ENCODE peak calls at places on chromosomes 6 and 20, in five cellular contexts. M is GM18507; V is stimulated activated CD4-positive, alpha-beta T cell treated with anti-CD3 and anti-CD28 coated beads, Interleukin-2, amount 100 ng/mL, for 48 hours; B is ACHN; D is activated CD4-positive, alpha-beta T cell treated with anti-CD3 and anti-CD28 coated beads for 24 hours. G is an unnamed sample.
A peak's percentile ranks its signal among the peaks of the same experiment; 100 is the strongest.

GRCh38 chr6:31948753-31949413 is 3.0 kb downstream of the CFB start:
- DNase-seq in M (no peak), V (no peak), B (no peak), D (no peak), G (no peak)

GRCh38 chr6:44801188-44801587 is 413.7 kb downstream of the CDC5L start:
- DNase-seq in M (no peak), V (no peak), B (no peak), D (no peak), G (no peak)

GRCh38 chr20:31975874-31976273 is 7.9 kb downstream of the XKR7 start:
- DNase-seq in M (no peak), V (no peak), B (no peak), D (no peak), G (no peak)

GRCh38 chr6:69865126-69865525 is 1.2 kb upstream of the COL19A1 start:
- DNase-seq in M (no peak), V (no peak), B (no peak), D (no peak), G (no peak)

GRCh38 chr6:166494757-166495486 is 91.6 kb downstream of the RAMACL start:
- DNase-seq in M (no peak), V (peak; percentile 60), B (no peak), D (peak; percentile 33), G (no peak)

GRCh38 chr6:32982084-32982701 is 13.8 kb downstream of the BRD2 start:
- DNase-seq in M (no peak), V (no peak), B (no peak), D (no peak), G (no peak)

GRCh38 chr6:2989332-2990178 is 10.1 kb upstream of the NQO2 start:
- DNase-seq in M (no peak), V (peak; percentile 69), B (peak; percentile 95), D (peak; percentile 72), G (no peak)

GRCh38 chr6:13319891-13320564 is 8.3 kb downstream of the TBC1D7 start:
- DNase-seq in M (no peak), V (no peak), B (no peak), D (no peak), G (no peak)

GRCh38 chr6:124994648-124995047 is 32.4 kb downstream of the RNF217 start:
- DNase-seq in M (no peak), V (no peak), B (no peak), D (no peak), G (no peak)

GRCh38 chr6:131532476-131533108 is 40.4 kb upstream of the ARG1 start:
- DNase-seq in M (no peak), V (peak; percentile 34), B (no peak), D (peak; percentile 29), G (no peak)

GRCh38 chr20:37283530-37284195 is 5.8 kb upstream of the MANBAL start:
- DNase-seq in M (no peak), V (no peak), B (no peak), D (no peak), G (no peak)

GRCh38 chr6:133553652-133554051 is 312.5 kb downstream of the EYA4 start:
- DNase-seq in M (no peak), V (peak; percentile 13), B (peak; percentile 51), D (no peak), G (no peak)

GRCh38 chr6:97440590-97441176 is 157.7 kb upstream of the MMS22L start:
- DNase-seq in M (no peak), V (no peak), B (peak; percentile 14), D (no peak), G (no peak)

GRCh38 chr6:37700266-37700973 is 2.7 kb upstream of the MDGA1 start:
- DNase-seq in M (no peak), V (no peak), B (no peak), D (no peak), G (no peak)

GRCh38 chr20:9235518-9235917 is 166.6 kb downstream of the PLCB4 start:
- DNase-seq in M (no peak), V (no peak), B (peak; percentile 35), D (no peak), G (no peak)

GRCh38 chr6:134512946-134513345 is 195.0 kb upstream of the SGK1 start:
- DNase-seq in M (no peak), V (no peak), B (no peak), D (no peak), G (no peak)

GRCh38 chr6:3294921-3295871 is 36.4 kb downstream of the PSMG4 start:
- DNase-seq in M (no peak), V (no peak), B (no peak), D (no peak), G (no peak)

GRCh38 chr20:2771631-2772080 is 28.8 kb downstream of the CPXM1 start:
- DNase-seq in M (no peak), V (no peak), B (no peak), D (no peak), G (no peak)

GRCh38 chr6:25476126-25476525 is 175.9 kb upstream of the SCGN start:
- DNase-seq in M (no peak), V (no peak), B (peak; percentile 51), D (no peak), G (no peak)

GRCh38 chr6:107736713-107737396 is 87.3 kb downstream of the SCML4 start:
- DNase-seq in M (no peak), V (no peak), B (no peak), D (no peak), G (no peak)

GRCh38 chr20:6055161-6055783 is 1.4 kb upstream of the LRRN4 start:
- DNase-seq in M (no peak), V (no peak), B (peak; percentile 64), D (no peak), G (no peak)

GRCh38 chr6:165998072-165998471 is 169.6 kb downstream of the TBXT start:
- DNase-seq in M (no peak), V (no peak), B (no peak), D (no peak), G (no peak)

GRCh38 chr6:82988904-82989303 is 76.7 kb downstream of the UBE3D start:
- DNase-seq in M (no peak), V (no peak), B (no peak), D (no peak), G (no peak)

GRCh38 chr6:104959453-104959858 is 2.5 kb downstream of the LIN28B start:
- DNase-seq in M (no peak), V (no peak), B (no peak), D (no peak), G (no peak)

GRCh38 chr20:8601542-8601912 is 467.4 kb upstream of the PLCB4 start:
- DNase-seq in M (peak; percentile 38), V (no peak), B (peak; percentile 82), D (no peak), G (no peak)

GRCh38 chr6:157268396-157268795 is 54.9 kb downstream of the TMEM242 start:
- DNase-seq in M (no peak), V (no peak), B (no peak), D (no peak), G (no peak)

GRCh38 chr6:123091091-123091895 is 95.3 kb downstream of the CLVS2 start:
- DNase-seq in M (no peak), V (no peak), B (no peak), D (no peak), G (no peak)

GRCh38 chr6:14524319-14524718 is 406.7 kb downstream of the CD83 start:
- DNase-seq in M (no peak), V (no peak), B (no peak), D (no peak), G (no peak)

GRCh38 chr6:37882724-37883413 is 63.3 kb downstream of the ZFAND3 start:
- DNase-seq in M (no peak), V (no peak), B (no peak), D (no peak), G (no peak)

GRCh38 chr6:166341915-166342292 is 441 bp downstream of the SFT2D1 start:
- DNase-seq in M (no peak), V (peak; percentile 11), B (peak; percentile 2), D (no peak), G (no peak)

GRCh38 chr6:43488667-43489276 is 11.4 kb downstream of the TJAP1 start:
- DNase-seq in M (no peak), V (no peak), B (no peak), D (no peak), G (no peak)

GRCh38 chr6:157732007-157732406 is 91.0 kb upstream of the SNX9 start:
- DNase-seq in M (no peak), V (no peak), B (no peak), D (no peak), G (no peak)